ENCODE peak calls at places on chromosomes 16 and 17, in seven cellular contexts. W is pancreas, B is psoas muscle, H is brain microvascular endothelial cell, C is PC-3, K is thoracic aorta, M is neural progenitor cell. E is an unnamed sample.

GRCh38 chr17:20281860-20282259 is 185.5 kb downstream of the LGALS9B start:
- DNase-seq in B (peak; percentile 54), C (no peak), K (no peak), H (no peak), W (no peak), M (no peak), E (no peak)

GRCh38 chr17:73720187-73720834 is 76.1 kb upstream of the SDK2 start:
- DNase-seq in W (no peak), H (no peak), M (no peak), C (no peak), B (no peak), K (no peak), E (no peak)

GRCh38 chr17:39582658-39583057 is 25.1 kb downstream of the NEUROD2 start:
- DNase-seq in B (no peak), C (no peak), M (no peak), H (no peak), K (no peak), W (no peak), E (no peak)

GRCh38 chr16:27427538-27427937 is 25.6 kb downstream of the IL21R start:
- DNase-seq in H (no peak), K (no peak), C (no peak), M (no peak), B (no peak), W (no peak), E (no peak)

GRCh38 chr17:4788807-4789700 is at the start of gene GLTPD2:
- DNase-seq in W (no peak), C (no peak), M (peak; percentile 55), H (no peak), K (no peak), B (no peak), E (no peak)

GRCh38 chr17:7932483-7932891 is 481 bp downstream of the CNTROB start:
- DNase-seq in W (no peak), M (peak; percentile 59), B (no peak), K (no peak), C (peak; percentile 20), H (peak; percentile 4), E (no peak)

GRCh38 chr16:46833465-46833810 is 2.5 kb upstream of the C16orf87 start:
- DNase-seq in B (no peak), M (no peak), W (no peak), C (no peak), K (no peak), H (no peak), E (no peak)

GRCh38 chr17:28416703-28417311 is 10.8 kb upstream of the SLC46A1 start:
- DNase-seq in W (peak; percentile 65), K (no peak), H (peak; percentile 58), C (peak; percentile 62), B (no peak), M (peak; percentile 82), E (no peak)

GRCh38 chr17:29930399-29931010 is 477 bp upstream of the SSH2 start:
- DNase-seq in B (no peak), C (no peak), K (no peak), M (peak; percentile 79), H (no peak), W (no peak), E (no peak)

GRCh38 chr16:6016530-6017184 is 919.1 kb upstream of the EEF2KMT start:
- DNase-seq in W (no peak), M (peak; percentile 90), K (no peak), C (peak; percentile 17), H (peak; percentile 37), B (no peak), E (no peak)

GRCh38 chr17:7475764-7476422 is 3.5 kb downstream of the ZBTB4 start:
- DNase-seq in C (no peak), K (no peak), B (peak; percentile 81), W (no peak), H (no peak), M (no peak), E (no peak)

GRCh38 chr17:48215583-48216139 is 108.1 kb downstream of the SNX11 start:
- DNase-seq in C (peak; percentile 83), H (peak; percentile 36), M (peak; percentile 61), B (no peak), W (no peak), K (no peak), E (no peak)

GRCh38 chr16:70579648-70580630 is 56.3 kb downstream of the SF3B3 start:
- DNase-seq in M (no peak), W (no peak), K (no peak), B (peak; percentile 78), C (no peak), H (no peak), E (no peak)

GRCh38 chr17:31900877-31901276 is 631 bp downstream of the UTP6 start:
- DNase-seq in K (no peak), H (peak; percentile 25), M (peak; percentile 9), B (no peak), W (no peak), C (peak; percentile 13), E (no peak)

GRCh38 chr17:3689262-3690093 is 6.5 kb downstream of the P2RX5 start:
- DNase-seq in B (no peak), K (no peak), C (no peak), W (no peak), M (no peak), H (no peak), E (no peak)

GRCh38 chr17:36590082-36590481 is 1.6 kb upstream of the DHRS11 start:
- DNase-seq in B (no peak), C (no peak), W (no peak), M (no peak), H (no peak), K (no peak), E (no peak)

GRCh38 chr17:34756670-34757021 is 177.3 kb downstream of the TMEM132E start:
- DNase-seq in K (no peak), W (no peak), H (no peak), C (peak; percentile 18), B (no peak), M (no peak), E (no peak)

GRCh38 chr16:68985268-68985667 is 120.2 kb upstream of the HAS3 start:
- DNase-seq in M (no peak), K (no peak), C (peak; percentile 4), W (no peak), B (no peak), H (peak; percentile 40), E (no peak)

GRCh38 chr16:15843635-15844279 is 13.1 kb downstream of the MYH11 start:
- DNase-seq in K (no peak), C (no peak), B (no peak), M (no peak), W (no peak), H (no peak), E (no peak)

GRCh38 chr16:11743308-11744074 is 834 bp upstream of the TXNDC11 start:
- DNase-seq in W (no peak), H (peak; percentile 52), B (peak; percentile 65), K (peak; percentile 39), M (no peak), C (peak; percentile 8), E (no peak)

GRCh38 chr17:66564992-66565465 is 262.6 kb downstream of the PRKCA start:
- DNase-seq in C (peak; percentile 46), K (no peak), B (no peak), W (no peak), H (peak; percentile 48), M (peak; percentile 50), E (no peak)

GRCh38 chr17:1474402-1475189 is 17.9 kb downstream of the MYO1C start:
- DNase-seq in B (no peak), C (no peak), W (no peak), M (no peak), K (no peak), H (no peak), E (no peak)

GRCh38 chr17:66965801-66966528 is 1.5 kb downstream of the CACNG4 start:
- DNase-seq in C (peak; percentile 29), H (no peak), B (no peak), W (no peak), M (peak; percentile 65), K (no peak), E (no peak)

GRCh38 chr16:68839831-68840230 is 3.5 kb upstream of the TANGO6 start:
- DNase-seq in B (no peak), M (no peak), K (no peak), W (no peak), H (no peak), C (no peak), E (peak; percentile 41)

GRCh38 chr17:80474231-80474932 is 2.0 kb downstream of the NPTX1 start:
- DNase-seq in M (peak; percentile 67), C (peak; percentile 83), K (no peak), W (no peak), B (no peak), H (no peak), E (no peak)

GRCh38 chr16:49352923-49353322 is 20.7 kb upstream of the C16orf78 start:
- DNase-seq in C (peak; percentile 4), K (no peak), M (peak; percentile 61), B (no peak), W (no peak), H (no peak), E (no peak)
- TF ChIP-seq CTCF in C (peak; percentile 40), K (no peak), M (peak; percentile 60), B (no peak), W (no peak), H (peak; percentile 29), E (peak; percentile 39)

DNA sequence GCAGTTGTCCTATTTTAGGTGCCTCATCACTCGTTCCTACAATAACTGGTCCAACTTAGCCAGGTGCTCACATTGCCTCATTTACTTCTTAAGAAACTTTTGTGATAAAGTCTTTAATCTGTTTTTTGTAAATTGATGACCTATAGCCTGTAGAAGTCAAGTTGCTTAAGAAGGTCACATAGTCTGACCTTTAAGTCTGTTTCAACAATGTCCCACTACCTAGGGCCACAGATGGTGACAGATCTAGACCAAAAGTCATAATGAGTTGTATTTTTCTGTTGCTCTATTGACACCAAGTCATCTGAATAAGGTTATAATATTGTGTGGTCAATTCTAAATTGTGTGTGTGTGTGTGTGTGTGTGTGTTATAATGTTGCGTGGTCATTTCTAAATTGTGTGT is 45.1 kb downstream of the ABCA9 start:
- DNase-seq in K (no peak), H (no peak), B (no peak), W (no peak), C (no peak), M (no peak), E (no peak)
- H3K36me3 ChIP-seq in K (no peaks in the 10 kb centered on the region), H (no peaks in the 10 kb centered on the region), B (no peaks in the 10 kb centered on the region), W (no peaks in the 10 kb centered on the region), C (no peaks in the 10 kb centered on the region), M (no peaks in the 10 kb centered on the region), E (no peaks in the 10 kb centered on the region)

GRCh38 chr16:73048292-73049050 is 543 bp upstream of the ZFHX3 start:
- DNase-seq in C (peak; percentile 55), M (peak; percentile 86), K (no peak), B (peak; percentile 86), W (peak; percentile 44), H (no peak), E (no peak)
- H3K27me3 ChIP-seq in C (no peaks in the 10 kb centered on the region), M (peaks cover 100% of the 10 kb centered on the region), K (no peaks in the 10 kb centered on the region), B (no peaks in the 10 kb centered on the region), W (no peaks in the 10 kb centered on the region), H (no peaks in the 10 kb centered on the region), E (no peaks in the 10 kb centered on the region)

DNA sequence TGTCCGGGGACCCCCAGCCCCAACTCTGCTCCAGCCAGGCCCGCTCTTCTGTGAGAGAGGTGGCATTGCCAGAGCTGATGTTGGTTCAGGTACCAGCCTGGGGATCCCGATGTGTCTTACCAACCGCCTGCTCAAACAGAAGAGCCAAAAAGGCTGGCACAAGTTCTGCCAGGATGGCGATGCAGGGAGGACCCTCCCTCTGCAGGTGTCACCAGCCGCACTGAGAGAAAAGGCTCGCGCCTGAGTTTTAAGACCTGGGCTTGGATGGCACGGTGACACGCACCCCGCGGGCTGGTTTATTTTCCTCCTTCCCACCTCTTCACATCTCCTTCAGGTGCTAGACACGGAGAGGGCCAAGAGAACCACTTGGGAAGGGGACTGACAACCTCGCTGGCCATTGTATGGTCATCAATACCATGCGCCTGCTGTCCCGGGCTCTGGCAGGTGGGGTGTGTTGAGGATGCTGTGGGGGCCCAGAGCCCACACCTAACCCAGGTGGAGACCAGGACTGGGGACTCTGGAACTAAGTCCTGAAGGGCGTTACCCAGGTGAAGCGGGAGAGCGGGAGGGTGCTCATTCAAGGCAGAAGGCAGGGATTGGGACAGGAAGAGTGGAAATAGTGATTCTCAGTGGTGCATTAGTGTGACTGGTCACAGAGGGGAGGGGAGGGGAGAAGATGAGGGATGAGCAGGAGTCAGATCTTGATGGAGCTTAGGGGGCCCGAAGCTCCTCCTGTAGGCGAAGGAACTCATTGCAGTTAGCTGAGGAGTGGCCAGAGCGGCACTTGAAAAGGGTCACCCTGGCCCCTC is 16.3 kb downstream of the FOXJ1 start:
- DNase-seq in B (no peak), W (no peak), C (peak; percentile 33), K (no peak), M (peak; percentile 55), H (no peak), E (no peak)
- TF ChIP-seq CTCF in B (no peak), W (no peak), C (peak; percentile 50), K (no peak), M (peak; percentile 46), H (peak; percentile 59), E (peak; percentile 25)

E was measured in BJ.